ENCODE peak calls at places on chromosomes 2 and 18, in ten cellular contexts. B, I, O, J, S, E, G, F, M and R are unnamed samples.

GRCh38 chr2:63654959-63655358 is 66.2 kb downstream of the MDH1 start:
- DNase-seq in B (peak; percentile 18), I (no peak), O (peak; percentile 53), J (no peak), S (no peak), E (peak; percentile 19), G (peak; percentile 26), F (no peak), M (no peak), R (no peak)

GRCh38 chr2:102442967-102443828 is 20.2 kb downstream of the IL18RAP start:
- DNase-seq in B (peak; percentile 17), I (peak; percentile 20), O (peak; percentile 48), J (no peak), S (no peak), E (peak; percentile 25), G (peak; percentile 52), F (peak; percentile 2), M (peak; percentile 46), R (no peak)

GRCh38 chr2:3222636-3223035 is 155.0 kb downstream of the EIPR1 start:
- DNase-seq in B (no peak), I (no peak), O (peak; percentile 6), J (no peak), S (no peak), E (no peak), G (no peak), F (no peak), M (no peak), R (no peak)

GRCh38 chr18:76686737-76687231 is 135.6 kb upstream of the ZNF236 start:
- DNase-seq in B (peak; percentile 76), I (peak; percentile 60), O (peak; percentile 68), J (peak; percentile 34), S (peak; percentile 54), E (peak; percentile 75), G (peak; percentile 71), F (peak; percentile 37), M (peak; percentile 70), R (no peak)

GRCh38 chr2:68762112-68762511 is 27.5 kb downstream of the ARHGAP25 start:
- DNase-seq in B (no peak), I (no peak), O (no peak), J (no peak), S (no peak), E (no peak), G (no peak), F (no peak), M (no peak), R (no peak)

GRCh38 chr2:152826880-152827279 is 108.5 kb downstream of the ARL6IP6 start:
- DNase-seq in B (peak; percentile 4), I (no peak), O (no peak), J (no peak), S (no peak), E (no peak), G (no peak), F (no peak), M (no peak), R (no peak)

GRCh38 chr18:27665264-27665799 is 480.2 kb upstream of the CHST9 start:
- DNase-seq in B (no peak), I (no peak), O (no peak), J (no peak), S (no peak), E (no peak), G (no peak), F (no peak), M (no peak), R (no peak)

GRCh38 chr2:11835403-11835802 is 89.0 kb downstream of the LPIN1 start:
- DNase-seq in B (no peak), I (no peak), O (no peak), J (no peak), S (no peak), E (peak; percentile 51), G (no peak), F (no peak), M (no peak), R (no peak)

GRCh38 chr18:24875761-24876160 is 415.3 kb downstream of the HRH4 start:
- DNase-seq in B (peak; percentile 17), I (no peak), O (no peak), J (no peak), S (no peak), E (no peak), G (no peak), F (no peak), M (no peak), R (no peak)

GRCh38 chr2:69291004-69291650 is 95.9 kb downstream of the GFPT1 start:
- DNase-seq in B (peak; percentile 65), I (no peak), O (peak; percentile 88), J (no peak), S (no peak), E (no peak), G (no peak), F (peak; percentile 11), M (no peak), R (no peak)